ENCODE peak calls at places on chromosome 3, in eight cellular contexts. D is AG10803, I is colonic mucosa, A is HCT116, R is upper lobe of left lung, J is neural progenitor cell, X is hepatocyte, S is HL-60. Y is an unnamed sample.

GRCh38 chr3:126135398-126136076 is 44.8 kb downstream of the ALDH1L1 start:
- DNase-seq in D (no peak), I (peak), A (no peak), R (peak), J (no peak), X (no peak), S (no peak), Y (no peak)

GRCh38 chr3:53354945-53355498 is 7.7 kb upstream of the DCP1A start:
- DNase-seq in D (no peak), I (no peak), A (no peak), R (no peak), J (no peak), X (no peak), S (no peak), Y (no peak)

GRCh38 chr3:140508545-140508944 is 169.3 kb upstream of the TRIM42 start:
- DNase-seq in D (no peak), I (no peak), A (no peak), R (no peak), J (no peak), X (no peak), S (no peak), Y (no peak)

GRCh38 chr3:57170946-57171345 is 5.8 kb upstream of the IL17RD start:
- DNase-seq in D (no peak), I (peak), A (no peak), R (no peak), J (no peak), X (no peak), S (no peak), Y (no peak)

GRCh38 chr3:63707731-63708130 is 55.3 kb downstream of the SNTN start:
- DNase-seq in D (no peak), I (no peak), A (no peak), R (no peak), J (no peak), X (no peak), S (no peak), Y (no peak)

GRCh38 chr3:162569314-162569713 is 1072.7 kb downstream of the OTOL1 start:
- DNase-seq in D (no peak), I (no peak), A (no peak), R (no peak), J (no peak), X (peak), S (no peak), Y (peak)

GRCh38 chr3:191455257-191455952 is 5.6 kb upstream of the PYDC2 start:
- DNase-seq in D (no peak), I (no peak), A (no peak), R (no peak), J (no peak), X (no peak), S (no peak), Y (no peak)

GRCh38 chr3:46695177-46695961 is 1.9 kb upstream of the ALS2CL start:
- DNase-seq in D (no peak), I (peak), A (no peak), R (peak), J (peak), X (peak), S (peak), Y (no peak)

GRCh38 chr3:122941233-122942206 is 86.0 kb downstream of the SEMA5B start:
- DNase-seq in D (no peak), I (no peak), A (no peak), R (no peak), J (no peak), X (no peak), S (peak), Y (no peak)

GRCh38 chr3:117997201-117998049 is 1037.2 kb downstream of the IGSF11 start:
- DNase-seq in D (peak), I (peak), A (peak), R (peak), J (peak), X (peak), S (peak), Y (peak)

GRCh38 chr3:33006081-33006480 is 54.6 kb downstream of the CCR4 start:
- DNase-seq in D (no peak), I (no peak), A (no peak), R (no peak), J (peak), X (no peak), S (no peak), Y (no peak)

GRCh38 chr3:99023590-99024192 is 122.2 kb upstream of the DCBLD2 start:
- DNase-seq in D (peak), I (no peak), A (peak), R (no peak), J (peak), X (peak), S (peak), Y (no peak)

GRCh38 chr3:53936347-53936746 is 44.7 kb upstream of the SELENOK start:
- DNase-seq in D (no peak), I (no peak), A (no peak), R (no peak), J (no peak), X (no peak), S (no peak), Y (no peak)

GRCh38 chr3:100756441-100756840 is 47.1 kb downstream of the TFG start:
- DNase-seq in D (peak), I (no peak), A (no peak), R (no peak), J (no peak), X (no peak), S (no peak), Y (no peak)

GRCh38 chr3:25945836-25946235 is 155.9 kb downstream of the OXSM start:
- DNase-seq in D (no peak), I (no peak), A (no peak), R (no peak), J (no peak), X (no peak), S (peak), Y (no peak)

GRCh38 chr3:50604110-50604621 is 7.4 kb downstream of the CISH start:
- DNase-seq in D (no peak), I (no peak), A (no peak), R (no peak), J (no peak), X (no peak), S (no peak), Y (no peak)

DNA sequence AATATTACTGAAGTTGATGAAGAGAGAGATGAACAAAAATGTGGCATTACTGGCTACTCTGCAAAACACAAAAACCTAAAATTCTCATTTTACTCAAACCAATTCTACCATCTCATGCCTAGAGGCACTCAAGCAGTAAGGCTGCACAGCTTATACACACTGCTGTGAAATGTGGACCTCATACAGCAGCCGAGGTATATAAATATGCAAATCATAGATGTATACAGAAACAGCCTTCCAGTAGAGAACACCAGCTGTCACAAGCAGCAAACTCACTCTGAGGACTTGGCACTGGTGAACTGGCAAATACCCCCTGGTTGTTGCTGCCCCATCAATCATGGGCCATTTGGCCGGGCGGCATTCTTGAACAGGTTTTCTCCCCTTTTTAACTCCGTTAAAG is 378.0 kb downstream of the LSAMP start:
- DNase-seq in D (no peak), I (no peak), A (no peak), R (no peak), J (no peak), X (no peak), S (no peak), Y (no peak)
- H3K4me3 ChIP-seq in D (no peak), I (no peak), A (no peak), R (no peak), J (no peak), X (no peak), S (no peak), Y (no peak)

GRCh38 chr3:81936817-81937216 is 175.4 kb upstream of the GBE1 start:
- DNase-seq in D (no peak), I (no peak), A (no peak), R (no peak), J (no peak), X (no peak), S (peak), Y (no peak)
- TF ChIP-seq CTCF in D (no peak), I (no peak), A (no peak), R (no peak), J (no peak), X (no peak), S (no peak), Y (no peak)

DNA sequence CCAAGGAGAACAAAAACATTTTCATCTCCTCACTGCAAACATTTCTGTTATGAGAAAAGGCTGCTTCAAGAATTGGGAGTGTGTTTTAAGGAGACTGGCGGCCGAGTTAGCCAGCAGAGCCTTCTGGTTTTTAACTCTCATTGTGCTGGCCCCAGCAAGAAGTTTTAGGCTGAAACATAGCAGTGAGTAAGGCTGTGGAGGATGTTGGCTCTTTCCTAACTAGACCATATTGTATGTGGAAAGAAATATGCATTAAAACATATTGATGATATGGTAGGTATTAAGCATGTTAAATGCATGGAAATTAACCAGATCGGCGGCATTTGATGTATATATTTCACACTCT is 90.7 kb downstream of the TIGIT start:
- DNase-seq in D (peak), I (no peak), A (no peak), R (no peak), J (no peak), X (no peak), S (no peak), Y (no peak)
- H3K4me3 ChIP-seq in D (peak), I (no peak), A (no peak), R (peak), J (no peak), X (no peak), S (no peak), Y (peak)

GRCh38 chr3:161274691-161275298 is 53.7 kb downstream of the NMD3 start:
- DNase-seq in D (peak), I (peak), A (peak), R (no peak), J (peak), X (peak), S (peak), Y (no peak)

GRCh38 chr3:161275919-161276318 is 54.8 kb downstream of the NMD3 start:
- DNase-seq in D (no peak), I (peak), A (no peak), R (no peak), J (no peak), X (no peak), S (no peak), Y (no peak)

GRCh38 chr3:161271646-161272045 is 50.5 kb downstream of the NMD3 start:
- DNase-seq in D (no peak), I (no peak), A (no peak), R (no peak), J (no peak), X (no peak), S (no peak), Y (no peak)

GRCh38 chr3:161272524-161272923 is 51.4 kb downstream of the NMD3 start:
- DNase-seq in D (no peak), I (no peak), A (no peak), R (no peak), J (no peak), X (no peak), S (no peak), Y (no peak)

DNA sequence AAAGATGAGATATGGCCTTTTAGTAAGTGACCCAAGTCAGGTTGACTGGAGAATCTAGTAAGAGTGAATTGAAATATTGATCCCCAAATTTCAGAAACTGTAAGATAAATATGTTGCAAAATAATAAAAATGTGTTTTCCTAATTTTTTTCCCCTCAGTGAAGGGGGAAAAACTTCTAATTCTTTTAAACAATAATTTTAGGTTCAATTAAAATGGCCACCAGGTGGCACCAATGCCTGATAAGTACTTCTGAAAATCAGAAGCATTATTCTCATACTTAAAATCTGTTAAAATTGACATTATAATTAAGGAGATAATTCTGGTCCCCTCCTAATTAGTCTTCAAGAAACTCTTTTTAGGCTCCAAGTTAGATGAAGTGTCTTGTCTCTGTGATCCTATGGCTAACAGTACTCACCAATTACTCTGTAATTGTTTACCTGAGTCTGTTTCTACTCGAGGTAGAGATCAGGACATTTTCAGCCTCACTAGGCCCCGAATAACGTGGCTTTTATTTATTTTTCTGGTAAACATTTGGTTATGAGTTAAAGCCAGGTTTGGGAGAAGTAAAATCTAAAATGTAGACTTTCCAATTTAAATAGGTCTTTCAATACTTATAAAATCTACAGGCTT is 52.6 kb downstream of the NMD3 start:
- DNase-seq in D (peak), I (peak), A (peak), R (no peak), J (peak), X (peak), S (no peak), Y (no peak)
- TF ChIP-seq CTCF in D (peak), I (peak), A (peak), R (peak), J (peak), X (peak), S (no peak), Y (peak)

GRCh38 chr3:142498397-142499180 is 50.8 kb upstream of the XRN1 start:
- DNase-seq in D (no peak), I (no peak), A (no peak), R (no peak), J (no peak), X (no peak), S (no peak), Y (no peak)
- H3K4me3 ChIP-seq in D (no peak), I (no peak), A (no peak), R (no peak), J (no peak), X (no peak), S (no peak), Y (no peak)

DNA sequence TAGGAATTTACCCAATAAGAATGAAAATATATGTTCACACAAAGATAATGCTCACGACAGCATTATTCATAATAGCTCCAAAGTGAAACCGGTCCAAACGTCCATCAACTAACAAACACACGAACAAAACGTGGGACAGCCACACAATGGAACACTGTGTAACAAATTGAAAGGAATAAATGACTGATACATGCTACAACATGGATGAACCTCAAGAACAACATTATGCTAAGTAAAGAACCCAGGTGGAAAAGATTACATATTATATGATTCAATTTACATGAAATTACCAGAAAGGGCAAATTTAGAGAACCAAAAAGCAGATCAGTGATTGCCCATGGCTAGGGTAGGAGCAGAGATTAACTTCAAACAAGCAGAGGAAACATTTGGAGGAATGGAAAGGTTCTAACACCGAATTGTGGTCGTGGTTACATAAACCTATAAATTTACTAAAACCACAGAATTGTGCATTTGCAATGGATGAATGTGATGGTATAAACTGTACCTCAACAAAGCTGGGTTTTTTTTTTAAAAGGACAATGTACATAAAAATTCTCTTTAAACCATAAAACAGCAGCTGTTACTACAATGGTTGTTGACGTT is 76.3 kb downstream of the XXYLT1 start:
- DNase-seq in D (no peak), I (no peak), A (no peak), R (no peak), J (no peak), X (no peak), S (no peak), Y (no peak)
- TF ChIP-seq CTCF in D (no peak), I (no peak), A (no peak), R (no peak), J (no peak), X (no peak), S (no peak), Y (no peak)

GRCh38 chr3:49422379-49423248 is at the start of gene AMT:
- DNase-seq in D (no peak), I (peak), A (no peak), R (peak), J (peak), X (peak), S (no peak), Y (no peak)
- H3K4me3 ChIP-seq in D (no peak), I (peak), A (no peak), R (peak), J (peak), X (peak), S (no peak), Y (peak)